ENCODE peak calls at places on chromosomes 11 and 22, in nine cellular contexts. L is WERI-Rb-1, F is cardiac fibroblast, R is Karpas-422, A is left ventricle myocardium inferior, Q is astrocyte of the spinal cord, Z is OCI-LY7, O is IMR-90, M is tibial artery. I is an unnamed sample.

GRCh38 chr11:11583801-11584445 is 37.9 kb downstream of the GALNT18 start:
- DNase-seq in R (no peak), A (no peak), O (peak), F (no peak), M (no peak), L (no peak), Z (no peak), Q (no peak), I (no peak)

GRCh38 chr11:118135051-118135795 is 17.4 kb downstream of the SCN4B start:
- DNase-seq in F (no peak), Z (no peak), O (no peak), R (no peak), A (no peak), L (no peak), M (no peak), Q (no peak), I (no peak)

GRCh38 chr11:24386551-24387404 is 110.1 kb upstream of the LUZP2 start:
- DNase-seq in O (peak), Q (peak), A (no peak), M (no peak), F (peak), Z (no peak), L (no peak), R (peak), I (peak)

GRCh38 chr11:16795146-16795545 is 56.7 kb downstream of the C11orf58 start:
- DNase-seq in R (no peak), L (no peak), O (no peak), A (no peak), M (peak), Q (no peak), F (no peak), Z (no peak), I (no peak)

GRCh38 chr11:119671048-119671447 is 58.0 kb downstream of the NECTIN1 start:
- DNase-seq in A (peak), M (peak), Q (peak), F (peak), L (no peak), Z (no peak), R (no peak), O (peak), I (no peak)

GRCh38 chr11:66417000-66417399 is 3.8 kb upstream of the NPAS4 start:
- DNase-seq in Q (no peak), O (no peak), Z (no peak), F (no peak), M (no peak), L (no peak), A (no peak), R (no peak), I (no peak)

GRCh38 chr11:132913295-132913694 is 619.0 kb downstream of the OPCML start:
- DNase-seq in R (no peak), L (no peak), F (no peak), A (no peak), Z (no peak), O (no peak), M (no peak), Q (no peak), I (no peak)

GRCh38 chr11:103744496-103745153 is 291.8 kb upstream of the DDI1 start:
- DNase-seq in L (no peak), Q (no peak), O (no peak), F (no peak), R (peak), M (no peak), A (no peak), Z (peak), I (peak)

GRCh38 chr11:27218498-27219038 is 144.4 kb downstream of the CCDC34 start:
- DNase-seq in A (no peak), O (peak), Z (no peak), M (no peak), R (no peak), Q (peak), L (no peak), F (peak), I (no peak)

GRCh38 chr11:120331301-120331966 is 4.8 kb upstream of the ARHGEF12 start:
- DNase-seq in Z (no peak), Q (peak), F (peak), M (no peak), R (no peak), O (peak), L (no peak), A (peak), I (no peak)

GRCh38 chr11:63708764-63709163 is 27.5 kb downstream of the RTN3 start:
- DNase-seq in R (no peak), M (no peak), A (no peak), O (no peak), Q (no peak), F (no peak), Z (no peak), L (no peak), I (no peak)

GRCh38 chr11:74611369-74611861 is 19.0 kb downstream of the POLD3 start:
- DNase-seq in Q (peak), R (peak), Z (peak), M (no peak), A (no peak), L (no peak), O (peak), F (peak), I (peak)

GRCh38 chr22:41544671-41545476 is 604 bp upstream of the POLR3H start:
- DNase-seq in Q (no peak), R (no peak), O (no peak), F (no peak), Z (no peak), L (no peak), A (no peak), M (no peak), I (peak)

GRCh38 chr22:30566125-30566524 is 8.3 kb downstream of the GAL3ST1 start:
- DNase-seq in R (no peak), Q (no peak), F (no peak), L (no peak), A (no peak), Z (no peak), M (no peak), O (no peak), I (no peak)

GRCh38 chr11:116459233-116459632 is 313.6 kb downstream of the BUD13 start:
- DNase-seq in M (no peak), Q (no peak), A (no peak), Z (no peak), R (no peak), L (peak), F (no peak), O (no peak), I (no peak)

GRCh38 chr11:10605941-10606381 is 37.5 kb upstream of the LYVE1 start:
- DNase-seq in F (peak), O (peak), Z (no peak), Q (peak), R (no peak), M (peak), A (peak), L (no peak), I (no peak)

GRCh38 chr22:35128637-35129036 is 62.7 kb downstream of the ISX start:
- DNase-seq in F (no peak), Q (no peak), L (no peak), Z (no peak), A (no peak), M (no peak), R (no peak), O (no peak), I (peak)

GRCh38 chr11:73795925-73796632 is 8.4 kb downstream of the MRPL48 start:
- DNase-seq in Q (no peak), O (no peak), Z (no peak), L (no peak), A (peak), F (no peak), M (no peak), R (no peak), I (no peak)

GRCh38 chr11:72781313-72782080 is 12.3 kb downstream of the STARD10 start:
- DNase-seq in Q (no peak), A (peak), M (no peak), O (no peak), L (peak), Z (peak), F (no peak), R (no peak), I (peak)

GRCh38 chr11:94738746-94739145 is 29.4 kb upstream of the AMOTL1 start:
- DNase-seq in A (no peak), M (no peak), Q (no peak), R (no peak), Z (no peak), F (no peak), O (no peak), L (peak), I (no peak)

GRCh38 chr11:134830312-134830711 is 418.3 kb upstream of the B3GAT1 start:
- DNase-seq in Z (no peak), L (no peak), M (no peak), O (no peak), Q (no peak), F (no peak), A (no peak), R (no peak), I (no peak)

GRCh38 chr11:64245797-64246623 is 733 bp downstream of the PPP1R14B start:
- DNase-seq in L (peak), Z (peak), F (peak), Q (peak), O (peak), A (peak), M (peak), R (peak), I (peak)

GRCh38 chr11:116742104-116742503 is 30.7 kb downstream of the BUD13 start:
- DNase-seq in Z (no peak), Q (peak), O (peak), F (peak), R (no peak), M (no peak), A (no peak), L (no peak), I (no peak)

GRCh38 chr11:69429716-69430491 is 51.6 kb upstream of the LINC01488 start:
- DNase-seq in M (no peak), Q (no peak), F (no peak), Z (no peak), L (no peak), A (no peak), R (no peak), O (no peak), I (no peak)

DNA sequence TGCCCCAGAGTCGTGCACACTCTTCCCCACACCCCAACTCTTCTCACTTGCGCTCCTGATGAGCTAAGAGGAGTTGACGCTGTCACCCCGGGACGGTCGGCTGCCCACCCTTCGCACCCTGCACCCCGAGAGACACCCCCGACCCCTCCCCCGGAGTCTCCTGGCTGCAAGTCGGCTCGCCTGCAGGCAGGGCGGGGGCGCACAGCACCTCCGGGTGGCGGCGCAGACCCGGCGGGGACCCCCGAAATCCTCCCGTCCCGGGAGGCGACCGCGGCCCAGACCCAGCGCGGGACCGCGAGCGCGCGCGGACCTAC is 366 bp downstream of the RAB3IL1 start:
- DNase-seq in R (no peak), Z (no peak), M (no peak), F (no peak), Q (no peak), O (no peak), L (no peak), A (no peak), I (no peak)
- H3K4me3 ChIP-seq in R (no peak), Z (no peak), M (peak), F (peak), Q (peak), O (peak), L (peak), A (peak), I (no peak)

GRCh38 chr22:38110863-38111852 is 674 bp upstream of the BAIAP2L2 start:
- DNase-seq in Z (no peak), Q (no peak), M (no peak), R (no peak), L (no peak), O (no peak), A (no peak), F (no peak), I (no peak)
- H3K4me3 ChIP-seq in Z (no peak), Q (no peak), M (no peak), R (no peak), L (no peak), O (no peak), A (no peak), F (no peak), I (no peak)

GRCh38 chr22:50544746-50545253 is 899 bp upstream of the KLHDC7B start:
- DNase-seq in A (no peak), M (no peak), Z (peak), O (no peak), F (no peak), L (no peak), R (no peak), Q (no peak), I (peak)
- H3K4me3 ChIP-seq in A (no peak), M (no peak), Z (no peak), O (no peak), F (no peak), L (no peak), R (peak), Q (no peak), I (no peak)

DNA sequence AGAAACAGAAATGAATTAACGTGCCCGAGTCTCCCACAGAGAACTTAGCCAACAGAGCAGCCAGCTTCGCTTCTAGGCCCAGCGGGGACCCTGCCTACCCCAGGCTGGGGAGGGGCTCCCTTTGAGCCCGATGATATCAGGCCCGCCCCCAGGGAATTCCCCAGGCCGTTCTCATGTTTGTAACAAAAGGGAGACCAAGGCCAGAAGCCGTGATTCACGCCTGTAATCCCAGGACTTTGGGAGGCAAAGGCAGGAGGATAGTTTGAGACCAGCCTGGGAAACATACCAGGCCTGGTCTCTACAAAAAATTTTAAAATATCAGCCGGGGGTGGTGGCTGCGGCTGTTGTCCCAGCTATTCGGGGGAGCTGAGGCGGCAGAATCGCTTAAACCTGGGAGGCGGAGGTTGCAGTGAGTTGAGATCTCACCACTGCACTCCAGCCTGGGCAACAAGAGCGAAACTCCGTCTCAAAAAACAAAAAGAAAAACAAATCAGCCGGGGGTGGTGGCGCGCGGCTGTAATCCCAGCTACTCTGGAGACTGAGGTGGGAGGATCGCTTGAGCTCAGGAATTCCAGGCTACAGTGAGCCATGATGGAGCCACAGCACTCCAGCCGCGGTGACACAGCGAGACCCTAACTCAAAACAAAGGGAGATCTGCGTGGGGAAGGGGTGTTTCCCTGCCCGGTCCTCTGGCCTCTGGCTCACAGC is 1.7 kb downstream of the DRD4 start:
- DNase-seq in A (no peak), R (no peak), M (no peak), Q (peak), L (peak), F (no peak), O (no peak), Z (no peak), I (no peak)
- H3K4me3 ChIP-seq in A (peak), R (no peak), M (no peak), Q (no peak), L (no peak), F (no peak), O (no peak), Z (no peak), I (no peak)

GRCh38 chr11:18455686-18456372 is at the start of gene LDHAL6A:
- DNase-seq in Q (no peak), A (no peak), L (no peak), M (no peak), O (no peak), F (no peak), Z (no peak), R (no peak), I (no peak)
- H3K4me3 ChIP-seq in Q (no peak), A (no peak), L (no peak), M (no peak), O (no peak), F (no peak), Z (no peak), R (no peak), I (no peak)

I was measured in GM12865.